ENCODE peak calls at places on chromosomes 6 and 20, in five cellular contexts. One of them, this sample, is unnamed. For H3F3A, the result is how much of the 10 kb centered on the place peaks cover.

GRCh38 chr6:26020983-26021349 is 58.4 kb downstream of the TRIM38 start:
- DNase-seq in MM.1S: no peak
- DNase-seq in SK-N-SH: no peak
- DNase-seq in GM23248: peak
- DNase-seq in PC-3: peak
- DNase-seq in this sample: no peak

GRCh38 chr6:13355043-13355945 is 27.0 kb upstream of the TBC1D7 start:
- DNase-seq in SK-N-SH: no peak
- DNase-seq in PC-3: peak
- DNase-seq in GM23248: peak
- DNase-seq in MM.1S: peak
- DNase-seq in this sample: no peak

GRCh38 chr6:151391021-151391470 is 313 bp downstream of the ZBTB2 start:
- DNase-seq in MM.1S: peak
- DNase-seq in GM23248: peak
- DNase-seq in PC-3: no peak
- DNase-seq in SK-N-SH: peak
- DNase-seq in this sample: peak

GRCh38 chr20:49680475-49680874 is 33.2 kb downstream of the B4GALT5 start:
- DNase-seq in PC-3: no peak
- DNase-seq in SK-N-SH: no peak
- DNase-seq in MM.1S: no peak
- DNase-seq in GM23248: no peak
- DNase-seq in this sample: no peak

GRCh38 chr20:34110025-34111013 is 1.7 kb downstream of the EIF2S2 start:
- DNase-seq in MM.1S: peak
- DNase-seq in GM23248: peak
- DNase-seq in PC-3: no peak
- DNase-seq in SK-N-SH: no peak
- DNase-seq in this sample: no peak

GRCh38 chr6:26205625-26206574 is 118.7 kb downstream of the HFE start:
- DNase-seq in GM23248: peak
- DNase-seq in SK-N-SH: peak
- DNase-seq in PC-3: peak
- DNase-seq in MM.1S: peak
- DNase-seq in this sample: peak

GRCh38 chr6:153038378-153038777 is 35.9 kb upstream of the MTRF1L start:
- DNase-seq in PC-3: peak
- DNase-seq in GM23248: peak
- DNase-seq in SK-N-SH: no peak
- DNase-seq in MM.1S: no peak
- DNase-seq in this sample: no peak

GRCh38 chr20:10524034-10524476 is 89.0 kb downstream of the SLX4IP start:
- DNase-seq in SK-N-SH: no peak
- DNase-seq in GM23248: no peak
- DNase-seq in PC-3: no peak
- DNase-seq in MM.1S: no peak
- DNase-seq in this sample: peak

GRCh38 chr6:2959909-2960719 is 11.3 kb downstream of the SERPINB6 start:
- DNase-seq in SK-N-SH: no peak
- DNase-seq in MM.1S: no peak
- DNase-seq in GM23248: peak
- DNase-seq in PC-3: peak
- DNase-seq in this sample: peak

DNA sequence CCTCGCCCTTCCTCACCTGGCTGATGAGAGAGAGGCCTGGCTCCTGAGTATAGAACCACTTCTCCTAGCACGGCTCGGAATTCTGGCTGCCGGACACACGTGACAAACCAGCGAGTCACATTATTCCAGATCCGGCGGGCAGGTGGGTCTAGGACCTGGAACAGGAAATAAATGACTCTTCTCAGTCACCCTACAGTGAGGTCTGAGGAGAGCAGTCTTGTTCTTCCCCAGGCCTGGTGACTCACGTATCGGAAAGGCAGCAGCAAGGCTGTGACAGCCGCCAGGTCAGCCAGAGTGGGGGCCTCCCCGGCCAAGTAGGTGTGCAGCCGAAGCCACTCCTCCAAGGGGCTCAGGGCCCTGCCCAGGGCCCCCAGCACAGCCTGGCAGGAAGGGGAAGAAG is 2.8 kb downstream of the VARS1 start:
- DNase-seq in GM23248: peak
- DNase-seq in MM.1S: no peak
- DNase-seq in PC-3: peak
- DNase-seq in SK-N-SH: no peak
- DNase-seq in this sample: no peak
- H3F3A ChIP-seq in GM23248: under half
- H3F3A ChIP-seq in MM.1S: under half
- H3F3A ChIP-seq in PC-3: under half
- H3F3A ChIP-seq in SK-N-SH: under half
- H3F3A ChIP-seq in this sample: under half

GRCh38 chr6:44250718-44251123 is 3.8 kb downstream of the HSP90AB1 start:
- DNase-seq in GM23248: no peak
- DNase-seq in SK-N-SH: no peak
- DNase-seq in PC-3: no peak
- DNase-seq in MM.1S: no peak
- DNase-seq in this sample: no peak

GRCh38 chr6:44251576-44252524 is 4.9 kb downstream of the HSP90AB1 start:
- DNase-seq in PC-3: no peak
- DNase-seq in SK-N-SH: no peak
- DNase-seq in GM23248: no peak
- DNase-seq in MM.1S: no peak
- DNase-seq in this sample: no peak

GRCh38 chr6:44249082-44249748 is 2.3 kb downstream of the HSP90AB1 start:
- DNase-seq in SK-N-SH: no peak
- DNase-seq in GM23248: no peak
- DNase-seq in PC-3: no peak
- DNase-seq in MM.1S: no peak
- DNase-seq in this sample: no peak

GRCh38 chr6:44248579-44248978 is 1.7 kb downstream of the HSP90AB1 start:
- DNase-seq in PC-3: no peak
- DNase-seq in GM23248: no peak
- DNase-seq in SK-N-SH: no peak
- DNase-seq in MM.1S: no peak
- DNase-seq in this sample: no peak

DNA sequence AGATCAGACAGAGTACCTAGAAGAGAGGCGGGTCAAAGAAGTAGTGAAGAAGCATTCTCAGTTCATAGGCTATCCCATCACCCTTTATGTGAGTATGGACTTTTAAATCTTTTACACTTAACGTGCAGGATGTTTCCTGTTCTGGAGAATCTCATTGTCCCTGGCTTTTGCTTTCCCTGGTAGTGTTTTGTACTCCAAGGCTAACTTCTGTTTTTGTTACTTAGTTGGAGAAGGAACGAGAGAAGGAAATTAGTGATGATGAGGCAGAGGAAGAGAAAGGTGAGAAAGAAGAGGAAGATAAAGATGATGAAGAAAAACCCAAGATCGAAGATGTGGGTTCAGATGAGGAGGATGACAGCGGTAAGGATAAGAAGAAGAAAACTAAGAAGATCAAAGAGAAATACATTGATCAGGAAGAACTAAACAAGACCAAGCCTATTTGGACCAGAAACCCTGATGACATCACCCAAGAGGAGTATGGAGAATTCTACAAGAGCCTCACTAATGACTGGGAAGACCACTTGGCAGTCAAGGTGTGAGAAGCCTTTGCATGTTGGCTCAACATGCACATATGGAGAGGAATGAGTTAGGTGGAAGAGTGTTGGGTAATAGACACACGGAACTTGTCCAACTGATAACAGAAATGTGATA is 3.3 kb downstream of the HSP90AB1 start:
- DNase-seq in MM.1S: no peak
- DNase-seq in SK-N-SH: no peak
- DNase-seq in PC-3: no peak
- DNase-seq in GM23248: no peak
- DNase-seq in this sample: no peak
- H3F3A ChIP-seq in MM.1S: half or more
- H3F3A ChIP-seq in SK-N-SH: half or more
- H3F3A ChIP-seq in PC-3: half or more
- H3F3A ChIP-seq in GM23248: half or more
- H3F3A ChIP-seq in this sample: half or more

DNA sequence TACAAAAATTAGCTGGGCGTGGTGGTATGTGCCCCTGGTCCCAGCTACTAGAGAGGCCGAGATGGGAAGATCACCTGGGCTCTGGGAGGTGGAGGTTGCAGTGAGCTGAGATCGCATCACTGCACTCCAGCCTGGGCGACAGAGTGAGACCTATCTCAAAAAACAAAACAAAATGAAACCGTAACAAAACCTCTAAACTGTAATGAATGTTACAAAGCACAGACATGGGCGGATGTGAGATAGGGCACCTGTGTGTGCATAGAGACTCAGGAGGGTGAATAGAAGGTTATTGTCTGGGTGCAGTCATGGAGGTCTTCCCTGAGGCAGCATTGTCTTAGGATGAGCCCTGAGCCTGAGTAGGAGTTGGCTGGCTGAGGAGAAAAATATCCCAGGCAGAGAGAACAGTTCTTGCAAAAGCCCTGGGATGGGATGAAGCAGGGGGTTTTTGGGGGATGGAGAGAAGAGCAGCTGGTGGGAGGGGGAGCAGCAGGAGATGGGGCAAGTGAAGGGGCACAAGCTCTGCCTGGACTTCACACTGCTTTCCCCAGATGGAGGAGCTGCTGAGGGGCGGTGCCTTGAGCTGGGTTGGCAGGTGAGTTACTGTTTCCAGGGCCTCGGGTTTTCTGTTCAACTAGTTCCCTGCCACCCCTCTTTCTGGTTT is 5.2 kb downstream of the BCAS4 start:
- DNase-seq in MM.1S: no peak
- DNase-seq in SK-N-SH: no peak
- DNase-seq in GM23248: no peak
- DNase-seq in PC-3: no peak
- DNase-seq in this sample: no peak
- H3F3A ChIP-seq in MM.1S: under half
- H3F3A ChIP-seq in SK-N-SH: under half
- H3F3A ChIP-seq in GM23248: under half
- H3F3A ChIP-seq in PC-3: under half
- H3F3A ChIP-seq in this sample: under half

DNA sequence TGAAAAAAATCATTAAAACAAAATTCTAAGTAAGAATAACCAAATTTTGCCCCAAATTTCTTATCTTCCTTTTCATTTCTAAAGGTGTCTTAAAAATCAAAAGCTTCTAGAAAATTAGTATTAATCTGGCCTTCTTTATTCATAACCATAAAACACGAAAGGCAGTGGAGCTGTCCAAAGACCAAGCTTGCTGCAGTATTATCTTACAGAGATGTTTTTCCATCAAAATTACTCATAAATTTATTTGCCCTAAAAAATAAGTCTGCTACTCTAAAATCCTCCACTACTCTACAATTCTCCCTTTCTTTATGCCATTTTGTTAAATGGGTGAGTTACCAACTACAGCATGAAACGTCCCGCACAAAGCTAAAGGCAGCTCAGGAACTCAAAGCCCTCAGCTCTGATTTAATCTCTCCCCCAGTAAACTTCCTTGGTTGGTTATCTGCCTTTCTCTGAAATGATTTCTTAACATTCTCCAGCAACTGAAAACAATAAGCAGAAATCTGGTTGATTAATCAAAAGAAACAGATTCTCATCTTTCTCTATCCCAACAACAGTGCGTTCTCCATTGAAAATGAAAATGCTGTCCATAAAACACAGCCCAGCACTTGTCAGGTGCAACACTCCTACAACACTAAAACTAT is 2.1 kb downstream of the USP49 start:
- DNase-seq in PC-3: no peak
- DNase-seq in SK-N-SH: no peak
- DNase-seq in GM23248: no peak
- DNase-seq in MM.1S: no peak
- DNase-seq in this sample: no peak
- H3F3A ChIP-seq in PC-3: under half
- H3F3A ChIP-seq in SK-N-SH: under half
- H3F3A ChIP-seq in GM23248: under half
- H3F3A ChIP-seq in MM.1S: under half
- H3F3A ChIP-seq in this sample: under half

GRCh38 chr20:43936805-43937204 is 22.2 kb downstream of the TOX2 start:
- DNase-seq in MM.1S: peak
- DNase-seq in SK-N-SH: no peak
- DNase-seq in GM23248: no peak
- DNase-seq in PC-3: no peak
- DNase-seq in this sample: no peak
- H3F3A ChIP-seq in MM.1S: under half
- H3F3A ChIP-seq in SK-N-SH: under half
- H3F3A ChIP-seq in GM23248: under half
- H3F3A ChIP-seq in PC-3: under half
- H3F3A ChIP-seq in this sample: under half

GRCh38 chr6:32952817-32953739 is at the start of gene HLA-DMA:
- DNase-seq in PC-3: peak
- DNase-seq in SK-N-SH: peak
- DNase-seq in MM.1S: peak
- DNase-seq in GM23248: peak
- DNase-seq in this sample: peak

GRCh38 chr6:32949113-32949512 is 3.8 kb downstream of the HLA-DMA start:
- DNase-seq in MM.1S: no peak
- DNase-seq in SK-N-SH: no peak
- DNase-seq in GM23248: no peak
- DNase-seq in PC-3: no peak
- DNase-seq in this sample: no peak

GRCh38 chr6:32947552-32948465 is 5.1 kb downstream of the HLA-DMA start:
- DNase-seq in PC-3: peak
- DNase-seq in SK-N-SH: peak
- DNase-seq in MM.1S: peak
- DNase-seq in GM23248: peak
- DNase-seq in this sample: peak

GRCh38 chr6:32950010-32950409 is 2.9 kb downstream of the HLA-DMA start:
- DNase-seq in GM23248: no peak
- DNase-seq in MM.1S: no peak
- DNase-seq in SK-N-SH: no peak
- DNase-seq in PC-3: no peak
- DNase-seq in this sample: no peak

DNA sequence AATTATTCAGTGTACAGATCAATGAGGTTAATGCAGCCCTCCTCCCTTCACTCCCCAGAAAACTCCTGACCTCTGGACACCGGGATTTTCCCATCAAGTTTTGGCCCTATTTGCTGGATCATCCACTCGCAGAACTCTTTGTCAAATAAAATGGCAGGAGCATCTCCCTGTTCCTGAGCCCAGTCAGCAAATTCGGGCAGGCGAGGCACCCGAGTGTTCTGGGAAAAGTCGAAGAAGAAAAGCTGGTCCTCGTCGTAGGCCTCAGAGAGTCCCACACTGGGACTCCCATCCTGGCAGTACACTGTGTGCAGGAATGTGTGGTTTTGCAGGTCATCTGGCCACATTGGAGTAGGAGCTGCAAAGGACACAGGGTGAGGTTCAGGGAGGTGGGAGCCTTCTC is 2.4 kb downstream of the HLA-DMA start:
- DNase-seq in GM23248: no peak
- DNase-seq in MM.1S: no peak
- DNase-seq in SK-N-SH: no peak
- DNase-seq in PC-3: no peak
- DNase-seq in this sample: no peak
- H3F3A ChIP-seq in GM23248: under half
- H3F3A ChIP-seq in MM.1S: under half
- H3F3A ChIP-seq in SK-N-SH: under half
- H3F3A ChIP-seq in PC-3: under half
- H3F3A ChIP-seq in this sample: under half

GRCh38 chr20:31708839-31709534 is 13.7 kb downstream of the BCL2L1 start:
- DNase-seq in PC-3: peak
- DNase-seq in SK-N-SH: no peak
- DNase-seq in MM.1S: peak
- DNase-seq in GM23248: no peak
- DNase-seq in this sample: peak
- H3F3A ChIP-seq in PC-3: under half
- H3F3A ChIP-seq in SK-N-SH: half or more
- H3F3A ChIP-seq in MM.1S: half or more
- H3F3A ChIP-seq in GM23248: under half
- H3F3A ChIP-seq in this sample: under half

GRCh38 chr20:17602493-17602892 is 32.6 kb downstream of the DSTN start:
- DNase-seq in PC-3: no peak
- DNase-seq in MM.1S: no peak
- DNase-seq in SK-N-SH: no peak
- DNase-seq in GM23248: no peak
- DNase-seq in this sample: peak
- H3F3A ChIP-seq in PC-3: under half
- H3F3A ChIP-seq in MM.1S: under half
- H3F3A ChIP-seq in SK-N-SH: under half
- H3F3A ChIP-seq in GM23248: under half
- H3F3A ChIP-seq in this sample: under half